ENCODE peak calls at places on chromosomes 13 and 19, in ten cellular contexts. V is stimulated activated CD8-positive, alpha-beta memory T cell treated with anti-CD3 and anti-CD28 coated beads, Interleukin-4, amount 100 ng/mL, for 48 hours; E is posterior cingulate gyrus; K is kidney tubule cell; M is CD8-positive, alpha-beta T cell; Z is hepatic stellate cell; J is neural crest cell; F is RCC 7860; Q is AML-193; A is lung microvascular endothelial cell. N is an unnamed sample.

GRCh38 chr13:45332831-45333219 is 8.2 kb downstream of the TPT1 start:
- DNase-seq in J (no peak), K (no peak), F (no peak), Q (no peak), Z (no peak), V (no peak), A (no peak), M (no peak), E (no peak), N (no peak)

GRCh38 chr19:52734340-52734892 is 428 bp downstream of the ZNF611 start:
- DNase-seq in Q (no peak), Z (peak), V (no peak), F (no peak), K (peak), A (peak), M (peak), E (peak), J (peak), N (no peak)

GRCh38 chr13:110396913-110397379 is 89.9 kb downstream of the COL4A2 start:
- DNase-seq in J (no peak), F (peak), Z (peak), M (no peak), V (no peak), K (peak), Q (no peak), A (peak), E (no peak), N (no peak)

GRCh38 chr19:32497386-32497785 is 83.6 kb upstream of the PDCD5 start:
- DNase-seq in K (no peak), F (no peak), J (no peak), Q (no peak), E (no peak), V (no peak), M (no peak), Z (no peak), A (no peak), N (no peak)

GRCh38 chr13:87331178-87331577 is 340.0 kb upstream of the SLITRK5 start:
- DNase-seq in Q (no peak), A (no peak), V (no peak), Z (no peak), K (peak), E (no peak), J (no peak), M (no peak), F (no peak), N (no peak)

GRCh38 chr13:72113070-72113469 is 246.1 kb upstream of the DACH1 start:
- DNase-seq in A (no peak), Z (no peak), E (no peak), Q (no peak), M (no peak), V (no peak), F (no peak), K (no peak), J (no peak), N (no peak)

GRCh38 chr19:46828484-46828883 is 22.2 kb downstream of the AP2S1 start:
- DNase-seq in E (no peak), V (peak), A (no peak), K (no peak), F (no peak), J (no peak), Q (no peak), M (no peak), Z (no peak), N (no peak)

GRCh38 chr13:74825170-74825948 is 656.6 kb downstream of the TBC1D4 start:
- DNase-seq in J (no peak), K (peak), Q (no peak), V (no peak), F (peak), A (peak), M (no peak), E (no peak), Z (peak), N (no peak)

GRCh38 chr19:16366433-16367268 is 42.0 kb downstream of the KLF2 start:
- DNase-seq in Q (peak), A (no peak), K (no peak), Z (no peak), V (no peak), E (peak), M (peak), F (no peak), J (no peak), N (no peak)

GRCh38 chr19:7748756-7749155 is 1.4 kb upstream of the CD209 start:
- DNase-seq in A (peak), Z (peak), E (no peak), Q (no peak), K (peak), V (no peak), M (no peak), J (no peak), F (no peak), N (no peak)

GRCh38 chr13:112606125-112607001 is 18.4 kb upstream of the TUBGCP3 start:
- DNase-seq in M (peak), F (peak), K (peak), J (peak), V (peak), Q (peak), Z (peak), A (peak), E (peak), N (peak)

GRCh38 chr19:33302974-33303790 is 848 bp upstream of the CEBPA start:
- DNase-seq in M (no peak), K (peak), Q (no peak), Z (peak), F (no peak), E (peak), V (peak), J (peak), A (peak), N (no peak)

GRCh38 chr13:44078806-44079378 is 199.2 kb downstream of the LACC1 start:
- DNase-seq in A (no peak), J (no peak), Q (no peak), V (no peak), M (no peak), Z (no peak), E (no peak), F (no peak), K (no peak), N (no peak)

GRCh38 chr19:39509233-39509632 is 5.7 kb upstream of the SELENOV start:
- DNase-seq in Q (no peak), V (no peak), A (no peak), M (no peak), K (no peak), E (no peak), F (no peak), J (no peak), Z (no peak), N (no peak)

GRCh38 chr19:23673132-23673531 is 13.9 kb downstream of the ZNF675 start:
- DNase-seq in J (no peak), E (no peak), F (no peak), M (no peak), V (no peak), A (no peak), Z (no peak), Q (no peak), K (no peak), N (no peak)

GRCh38 chr19:55504981-55505380 is 16.7 kb downstream of the SSC5D start:
- DNase-seq in E (no peak), A (no peak), F (no peak), K (no peak), J (no peak), Q (no peak), Z (no peak), M (no peak), V (no peak), N (no peak)